ENCODE peak calls at places on chromosomes 13 and 19, in eight cellular contexts. D is NCI-H2081; M is natural killer cell treated with Interleukin-12 subunit alpha and Interleukin-12 subunit beta and Interleukin-15 and Interleukin-18, amount 100 ng/mL, for 72 hours; W is nephron progenitor cell; O is SIG-M5; P is ELF-1; L is NCI-H1436; Q is GOT3. T is an unnamed sample.

GRCh38 chr13:48783181-48783630 is 129.5 kb downstream of the CYSLTR2 start:
- DNase-seq in D (no peak), M (no peak), W (no peak), O (peak), P (no peak), L (no peak), Q (peak), T (peak)

GRCh38 chr13:44908712-44909111 is 80.6 kb downstream of the NUFIP1 start:
- DNase-seq in D (no peak), M (no peak), W (no peak), O (no peak), P (no peak), L (no peak), Q (no peak), T (no peak)

GRCh38 chr19:33255781-33256180 is 30.1 kb upstream of the SLC7A10 start:
- DNase-seq in D (no peak), M (no peak), W (no peak), O (no peak), P (no peak), L (no peak), Q (no peak), T (no peak)

GRCh38 chr19:6423499-6424189 is 967 bp downstream of the KHSRP start:
- DNase-seq in D (no peak), M (no peak), W (peak), O (no peak), P (peak), L (no peak), Q (no peak), T (peak)

GRCh38 chr13:29597701-29598100 is 2.2 kb upstream of the SLC7A1 start:
- DNase-seq in D (no peak), M (no peak), W (no peak), O (no peak), P (no peak), L (no peak), Q (no peak), T (no peak)

GRCh38 chr19:33686687-33687541 is 65.2 kb downstream of the CHST8 start:
- DNase-seq in D (no peak), M (no peak), W (no peak), O (no peak), P (peak), L (no peak), Q (no peak), T (no peak)

GRCh38 chr13:100544866-100545683 is 43.5 kb downstream of the GGACT start:
- DNase-seq in D (no peak), M (no peak), W (no peak), O (no peak), P (no peak), L (no peak), Q (no peak), T (no peak)

GRCh38 chr19:56089344-56089743 is 31.8 kb downstream of the ZNF787 start:
- DNase-seq in D (no peak), M (no peak), W (no peak), O (no peak), P (no peak), L (no peak), Q (no peak), T (no peak)

GRCh38 chr19:790971-791604 is 6.2 kb upstream of the PTBP1 start:
- DNase-seq in D (no peak), M (no peak), W (no peak), O (no peak), P (no peak), L (no peak), Q (no peak), T (no peak)

GRCh38 chr19:51594774-51595109 is 23.7 kb downstream of the ZNF175 start:
- DNase-seq in D (no peak), M (no peak), W (no peak), O (no peak), P (no peak), L (no peak), Q (no peak), T (no peak)

GRCh38 chr19:6970478-6970877 is 50.8 kb downstream of the MBD3L2B start:
- DNase-seq in D (no peak), M (no peak), W (no peak), O (no peak), P (no peak), L (peak), Q (no peak), T (no peak)

GRCh38 chr13:44334751-44335150 is 38.9 kb upstream of the SERP2 start:
- DNase-seq in D (no peak), M (no peak), W (no peak), O (no peak), P (no peak), L (no peak), Q (no peak), T (no peak)

GRCh38 chr13:76000131-76000530 is 364.0 kb downstream of the LMO7 start:
- DNase-seq in D (no peak), M (no peak), W (no peak), O (no peak), P (no peak), L (no peak), Q (no peak), T (no peak)

GRCh38 chr13:109922518-109922917 is 136.1 kb upstream of the IRS2 start:
- DNase-seq in D (no peak), M (no peak), W (no peak), O (no peak), P (no peak), L (no peak), Q (no peak), T (no peak)

GRCh38 chr13:34561033-34561432 is 381.0 kb upstream of the NBEA start:
- DNase-seq in D (no peak), M (no peak), W (no peak), O (no peak), P (no peak), L (no peak), Q (no peak), T (no peak)

GRCh38 chr13:59337070-59337469 is 826.7 kb downstream of the DIAPH3 start:
- DNase-seq in D (no peak), M (no peak), W (no peak), O (no peak), P (no peak), L (no peak), Q (no peak), T (no peak)

GRCh38 chr13:29503041-29503837 is 92.2 kb downstream of the SLC7A1 start:
- DNase-seq in D (no peak), M (no peak), W (peak), O (no peak), P (peak), L (no peak), Q (no peak), T (no peak)

T was measured in NCI-H226.